ENCODE peak calls at places on chromosomes 2 and 18, in four cellular contexts. F is type B pancreatic cell; G is A549; C is activated naive CD4-positive, alpha-beta T cell treated with anti-CD3 and anti-CD28 coated beads for 36 hours. T is an unnamed sample.

GRCh38 chr2:47402805-47403691 is at the start of gene MSH2:
- DNase-seq in F (peak; percentile 90), G (peak; percentile 97), C (peak; percentile 95), T (peak; percentile 95)

GRCh38 chr2:9558948-9559381 is 3.3 kb upstream of the ADAM17 start:
- DNase-seq in F (no peak), G (peak; percentile 68), C (no peak), T (no peak)

GRCh38 chr2:110793034-110793433 is 60.7 kb downstream of the ACOXL start:
- DNase-seq in F (no peak), G (no peak), C (no peak), T (no peak)

GRCh38 chr2:162244559-162245031 is 1.4 kb upstream of the FAP start:
- DNase-seq in F (no peak), G (peak; percentile 53), C (no peak), T (no peak)

GRCh38 chr2:17879137-17879912 is 858 bp downstream of the KCNS3 start:
- DNase-seq in F (no peak), G (peak; percentile 77), C (peak; percentile 18), T (peak; percentile 77)

GRCh38 chr2:187429989-187430388 is 18.1 kb downstream of the CALCRL start:
- DNase-seq in F (no peak), G (no peak), C (no peak), T (peak; percentile 58)

GRCh38 chr18:22466608-22467390 is 49.1 kb upstream of the CTAGE1 start:
- DNase-seq in F (no peak), G (peak; percentile 93), C (no peak), T (peak; percentile 67)

GRCh38 chr2:1648241-1649102 is 95.8 kb downstream of the PXDN start:
- DNase-seq in F (peak; percentile 65), G (no peak), C (no peak), T (no peak)

GRCh38 chr2:69798909-69799526 is 30.4 kb upstream of the GMCL1 start:
- DNase-seq in F (no peak), G (no peak), C (peak; percentile 25), T (peak; percentile 84)

GRCh38 chr2:118987886-118988285 is 45.9 kb downstream of the MARCO start:
- DNase-seq in F (peak; percentile 15), G (no peak), C (no peak), T (no peak)